ENCODE peak calls at places on chromosomes 3 and 15, in nine cellular contexts. Z, G, W, Q, P, C, H, V and K are unnamed samples.

GRCh38 chr3:71514621-71515020 is 68.9 kb downstream of the FOXP1 start:
- DNase-seq in Z (no peak), G (no peak), W (no peak), Q (no peak), P (no peak), C (no peak), H (no peak), V (no peak), K (no peak)

GRCh38 chr15:95620934-95621579 is 709.4 kb upstream of the NR2F2 start:
- DNase-seq in Z (no peak), G (peak; percentile 73), W (no peak), Q (no peak), P (no peak), C (no peak), H (no peak), V (no peak), K (no peak)

GRCh38 chr3:44235604-44236484 is 5.8 kb upstream of the TOPAZ1 start:
- DNase-seq in Z (peak; percentile 87), G (peak; percentile 92), W (peak; percentile 79), Q (peak; percentile 91), P (peak; percentile 71), C (peak; percentile 81), H (peak; percentile 60), V (peak; percentile 68), K (no peak)

GRCh38 chr3:171101982-171102610 is 75.6 kb upstream of the SLC2A2 start:
- DNase-seq in Z (no peak), G (peak; percentile 49), W (no peak), Q (no peak), P (no peak), C (no peak), H (no peak), V (no peak), K (no peak)

GRCh38 chr3:40309925-40310635 is 573 bp downstream of the EIF1B start:
- DNase-seq in Z (peak; percentile 65), G (peak; percentile 66), W (no peak), Q (peak; percentile 52), P (no peak), C (peak; percentile 82), H (no peak), V (no peak), K (peak; percentile 86)

GRCh38 chr15:55434989-55435825 is 26.9 kb downstream of the PIERCE2 start:
- DNase-seq in Z (peak; percentile 52), G (peak; percentile 76), W (no peak), Q (peak; percentile 86), P (no peak), C (no peak), H (peak; percentile 42), V (no peak), K (no peak)

GRCh38 chr15:75779504-75779903 is 63.7 kb upstream of the UBE2Q2 start:
- DNase-seq in Z (no peak), G (no peak), W (no peak), Q (no peak), P (no peak), C (no peak), H (no peak), V (peak; percentile 5), K (peak; percentile 62)

GRCh38 chr3:136860541-136860940 is 1.5 kb upstream of the NCK1 start:
- DNase-seq in Z (no peak), G (no peak), W (no peak), Q (peak; percentile 78), P (no peak), C (no peak), H (no peak), V (no peak), K (no peak)

GRCh38 chr15:39235084-39235795 is 345.6 kb upstream of the THBS1 start:
- DNase-seq in Z (no peak), G (no peak), W (no peak), Q (no peak), P (no peak), C (no peak), H (no peak), V (no peak), K (no peak)

GRCh38 chr3:69505770-69506407 is 120.0 kb upstream of the FRMD4B start:
- DNase-seq in Z (no peak), G (peak; percentile 57), W (no peak), Q (no peak), P (no peak), C (no peak), H (no peak), V (no peak), K (no peak)

DNA sequence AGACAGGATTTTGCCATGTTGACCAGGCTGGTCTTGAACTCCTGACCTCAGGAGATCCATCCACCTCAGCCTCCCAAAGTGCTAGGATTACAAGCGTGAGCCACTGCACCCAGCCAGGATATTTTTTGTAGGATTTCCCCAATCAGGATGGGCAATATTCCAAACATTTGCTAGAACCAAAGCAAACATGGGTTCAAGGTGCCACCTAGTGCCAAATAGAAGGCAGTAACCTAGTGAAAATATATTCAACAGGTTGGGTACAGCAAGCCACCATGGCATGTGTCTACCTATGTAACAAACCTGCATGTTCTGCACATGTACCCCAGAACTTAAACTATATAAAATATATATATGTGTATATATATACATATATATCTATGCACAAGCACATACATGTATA is 185.9 kb upstream of the CADM2 start:
- DNase-seq in Z (no peak), G (no peak), W (no peak), Q (peak; percentile 47), P (no peak), C (no peak), H (no peak), V (no peak), K (no peak)
- TF ChIP-seq CTCF in Z (no peak), G (no peak), W (no peak), Q (peak; percentile 73), P (peak; percentile 62), C (no peak), H (no peak), V (no peak), K (no peak)

GRCh38 chr3:185937689-185938374 is at the start of gene TRA2B:
- DNase-seq in Z (peak; percentile 99), G (peak; percentile 99), W (peak; percentile 100), Q (peak; percentile 99), P (peak; percentile 99), C (peak; percentile 100), H (peak; percentile 91), V (peak; percentile 98), K (peak; percentile 99)
- TF ChIP-seq CTCF in Z (no peak), G (peak; percentile 16), W (peak; percentile 31), Q (peak; percentile 44), P (peak; percentile 43), C (peak; percentile 30), H (peak; percentile 47), V (peak; percentile 41), K (peak; percentile 49)

GRCh38 chr3:115086379-115086778 is 60.7 kb downstream of the ZBTB20 start:
- DNase-seq in Z (no peak), G (no peak), W (no peak), Q (no peak), P (no peak), C (no peak), H (no peak), V (no peak), K (no peak)

GRCh38 chr3:115077501-115078250 is 69.4 kb downstream of the ZBTB20 start:
- DNase-seq in Z (no peak), G (no peak), W (no peak), Q (no peak), P (no peak), C (no peak), H (no peak), V (no peak), K (no peak)

GRCh38 chr3:115084686-115085085 is 62.4 kb downstream of the ZBTB20 start:
- DNase-seq in Z (no peak), G (no peak), W (no peak), Q (no peak), P (no peak), C (no peak), H (no peak), V (no peak), K (no peak)

GRCh38 chr3:115085197-115085865 is 61.8 kb downstream of the ZBTB20 start:
- DNase-seq in Z (no peak), G (no peak), W (no peak), Q (peak; percentile 57), P (no peak), C (no peak), H (no peak), V (no peak), K (no peak)

GRCh38 chr3:115081444-115081843 is 65.6 kb downstream of the ZBTB20 start:
- DNase-seq in Z (no peak), G (no peak), W (no peak), Q (no peak), P (no peak), C (no peak), H (no peak), V (no peak), K (no peak)
- TF ChIP-seq CTCF in Z (no peak), G (no peak), W (no peak), Q (no peak), P (peak; percentile 17), C (no peak), H (no peak), V (no peak), K (peak; percentile 27)

DNA sequence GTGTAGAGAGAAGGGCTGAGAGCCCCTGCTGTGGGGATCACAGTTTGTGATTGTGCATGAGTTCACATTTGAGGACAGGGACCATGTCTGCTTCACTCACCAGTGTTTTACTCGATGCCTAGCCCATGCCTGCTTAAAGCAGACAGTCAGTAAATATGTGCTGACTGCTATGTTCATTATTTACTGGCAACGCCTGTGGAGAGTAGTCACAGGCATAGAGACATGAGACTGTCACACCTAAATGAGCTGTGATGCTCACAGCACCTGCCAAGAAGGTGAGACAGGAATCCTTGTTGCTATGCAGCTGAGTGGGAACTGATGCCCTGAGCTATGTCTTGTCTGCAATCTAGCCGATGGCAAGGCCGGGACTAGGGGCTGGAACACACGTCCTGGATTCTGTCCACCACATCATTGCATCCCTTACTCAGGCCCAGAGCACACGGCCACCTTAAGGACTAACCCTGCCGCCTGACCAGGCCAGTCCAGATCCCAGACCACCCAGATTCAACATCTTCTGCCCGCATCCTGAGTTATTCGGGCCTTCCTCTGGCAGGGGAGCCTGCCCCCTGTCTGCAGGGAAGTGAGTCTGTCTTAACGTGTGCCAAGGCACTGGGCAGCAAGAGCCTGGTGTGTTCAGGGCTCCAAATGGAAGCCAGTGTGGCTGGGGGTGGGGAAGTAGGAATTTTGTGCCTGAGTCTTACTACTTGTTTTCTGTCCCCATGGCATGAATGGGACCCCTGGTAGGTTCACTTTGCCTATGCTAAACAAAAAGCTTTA is 44.8 kb downstream of the FGD5 start:
- DNase-seq in Z (no peak), G (no peak), W (no peak), Q (peak; percentile 62), P (peak; percentile 51), C (no peak), H (no peak), V (no peak), K (no peak)
- TF ChIP-seq CTCF in Z (no peak), G (peak; percentile 18), W (peak; percentile 19), Q (peak; percentile 77), P (peak; percentile 69), C (no peak), H (peak; percentile 44), V (no peak), K (peak; percentile 32)